ENCODE peak calls at places on chromosomes 12 and 14, in eight cellular contexts. U is A549, J is transverse colon, D is upper lobe of left lung, Y is stomach, G is ovary, N is H1, I is HepG2. E is an unnamed sample.
A peak's percentile ranks its signal among the peaks of the same experiment; 100 is the strongest.

GRCh38 chr12:125552223-125552747 is 487.1 kb downstream of the AACS start:
- DNase-seq in Y (no peak), I (no peak), J (no peak), U (no peak), D (no peak), N (no peak), G (no peak), E (peak; percentile 82)

GRCh38 chr14:97580923-97581495 is 783.8 kb downstream of the VRK1 start:
- DNase-seq in D (no peak), N (peak; percentile 48), G (no peak), Y (no peak), U (no peak), J (no peak), I (no peak), E (peak; percentile 42)

GRCh38 chr12:52414936-52415335 is 8.8 kb upstream of the KRT82 start:
- DNase-seq in I (no peak), Y (no peak), D (no peak), U (no peak), G (no peak), N (no peak), J (no peak), E (no peak)

GRCh38 chr14:61077946-61078738 is 97.1 kb downstream of the SLC38A6 start:
- DNase-seq in U (no peak), N (no peak), D (no peak), J (no peak), G (no peak), I (no peak), Y (no peak), E (no peak)

GRCh38 chr12:113403435-113404415 is at the start of gene SDS:
- DNase-seq in I (no peak), J (peak; percentile 45), N (no peak), Y (peak; percentile 31), D (peak; percentile 49), U (no peak), G (peak; percentile 79), E (no peak)

GRCh38 chr12:110872100-110872499 is 25.3 kb downstream of the CCDC63 start:
- DNase-seq in G (no peak), N (no peak), D (no peak), I (no peak), Y (no peak), U (no peak), J (no peak), E (no peak)

GRCh38 chr14:101867854-101868253 is 96.5 kb upstream of the DYNC1H1 start:
- DNase-seq in N (no peak), U (no peak), I (no peak), D (no peak), J (no peak), Y (no peak), G (no peak), E (no peak)

GRCh38 chr12:124867389-124867930 is 3.8 kb upstream of the SCARB1 start:
- DNase-seq in J (peak; percentile 20), G (no peak), U (peak; percentile 80), I (peak; percentile 78), D (no peak), N (no peak), Y (peak; percentile 39), E (no peak)

GRCh38 chr14:52067873-52068740 is 752 bp downstream of the NID2 start:
- DNase-seq in G (peak; percentile 57), I (no peak), Y (no peak), D (no peak), N (peak; percentile 77), J (peak; percentile 36), U (no peak), E (peak; percentile 92)

GRCh38 chr14:35855886-35856481 is 29.8 kb downstream of the BRMS1L start:
- DNase-seq in D (no peak), N (no peak), Y (no peak), J (no peak), U (no peak), G (no peak), I (no peak), E (no peak)

GRCh38 chr12:95874452-95874851 is 15.7 kb downstream of the SNRPF start:
- DNase-seq in G (no peak), N (peak; percentile 56), Y (no peak), J (no peak), D (no peak), U (no peak), I (no peak), E (no peak)

GRCh38 chr14:22545842-22546721 is 42.9 kb downstream of the DAD1 start:
- DNase-seq in N (no peak), J (no peak), U (no peak), Y (no peak), G (no peak), I (no peak), D (no peak), E (no peak)

GRCh38 chr14:78790262-78790661 is 620.1 kb downstream of the NRXN3 start:
- DNase-seq in G (no peak), U (peak; percentile 4), D (no peak), J (no peak), I (no peak), Y (no peak), N (no peak), E (no peak)

GRCh38 chr12:90174198-90174510 is 465.5 kb upstream of the ATP2B1 start:
- DNase-seq in J (no peak), U (peak; percentile 33), G (no peak), D (no peak), N (no peak), Y (no peak), I (no peak), E (no peak)

GRCh38 chr14:64159588-64159987 is 134.6 kb downstream of the ESR2 start:
- DNase-seq in U (no peak), J (no peak), Y (no peak), N (no peak), D (no peak), I (no peak), G (no peak), E (no peak)

GRCh38 chr12:15356831-15357456 is 34.6 kb downstream of the PTPRO start:
- DNase-seq in N (no peak), D (no peak), U (no peak), G (no peak), Y (no peak), I (no peak), J (no peak), E (no peak)

GRCh38 chr14:48970995-48971394 is 615.2 kb downstream of the RPS29 start:
- DNase-seq in Y (no peak), I (no peak), N (no peak), U (no peak), J (no peak), G (no peak), D (no peak), E (no peak)

DNA sequence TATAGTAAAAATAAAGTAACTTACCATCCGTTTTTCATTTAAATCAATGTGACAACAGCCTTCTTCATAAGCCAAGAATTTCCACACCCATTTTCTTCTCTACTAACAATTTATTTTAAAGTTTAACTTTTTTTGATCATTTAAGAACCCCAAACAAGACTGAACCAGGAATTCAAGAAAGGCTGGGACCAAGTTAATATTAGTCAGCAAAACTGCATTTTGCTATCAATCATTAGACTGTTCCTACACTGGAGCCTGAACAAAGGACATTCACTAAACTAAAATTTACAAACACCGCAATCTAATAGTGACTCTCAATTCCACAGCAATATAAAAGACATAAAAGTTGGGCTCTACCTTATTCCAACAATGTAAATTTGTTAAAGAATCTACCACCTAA is 73.6 kb downstream of the OSBPL8 start:
- DNase-seq in I (no peak), U (no peak), N (no peak), Y (no peak), D (no peak), J (no peak), G (no peak), E (no peak)
- TF ChIP-seq CTCF in I (no peak), U (no peak), N (no peak), Y (no peak), D (no peak), J (no peak), G (no peak), E (no peak)

GRCh38 chr12:116528498-116528897 is 30.7 kb upstream of the MAP1LC3B2 start:
- DNase-seq in D (no peak), G (no peak), J (no peak), Y (no peak), N (no peak), U (peak; percentile 41), I (no peak), E (no peak)
- H3K4me3 ChIP-seq in D (no peak overlapping the region), G (no peak overlapping the region), J (no peak overlapping the region), Y (no peak overlapping the region), N (no peak overlapping the region), U (no peak overlapping the region), I (no peak overlapping the region), E (no peak overlapping the region)

DNA sequence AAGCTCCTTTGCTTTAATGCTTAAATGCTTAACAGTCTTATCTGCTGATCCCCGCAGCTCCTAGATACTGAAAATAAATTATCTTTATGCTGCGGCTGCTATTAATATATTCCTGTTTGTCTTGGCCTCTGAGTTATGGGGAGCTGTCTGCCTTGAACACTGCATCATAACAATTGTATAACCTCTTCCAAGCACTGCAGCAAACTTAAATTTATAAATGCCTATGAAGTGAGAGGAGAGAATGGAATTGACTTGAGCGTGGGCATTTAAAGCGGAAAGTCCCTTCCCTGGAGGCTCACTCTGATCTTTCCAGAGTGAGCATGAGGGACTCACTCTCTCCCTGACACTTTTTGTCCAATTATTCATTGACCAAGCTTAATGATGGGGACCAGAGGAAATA is 23.1 kb upstream of the DCP1B start:
- DNase-seq in G (no peak), N (no peak), J (no peak), U (no peak), D (no peak), I (no peak), Y (no peak), E (no peak)
- TF ChIP-seq EP300 in G (no peak), N (no peak), J (no peak), U (no peak), D (no peak), I (no peak), Y (no peak), E (no peak)

DNA sequence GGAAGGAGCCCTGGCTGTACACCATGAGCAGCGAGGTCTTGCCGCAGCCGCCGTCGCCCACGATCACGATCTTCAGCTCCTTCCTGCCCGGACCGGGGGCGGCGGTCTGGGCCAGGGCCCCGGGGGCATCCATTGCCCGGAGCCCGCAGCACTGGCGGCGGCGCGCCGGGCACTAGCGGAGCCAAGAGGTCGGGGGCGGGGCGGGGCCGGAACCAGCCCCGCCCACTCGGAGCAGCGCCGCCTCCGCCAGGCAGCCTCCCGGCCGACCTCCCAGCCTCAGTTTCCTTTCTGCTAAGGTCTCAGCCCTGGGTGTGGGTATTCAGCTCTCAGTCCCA is at the start of gene RHOF:
- DNase-seq in N (no peak), Y (peak; percentile 68), D (peak; percentile 81), I (no peak), U (no peak), G (peak; percentile 68), J (peak; percentile 73), E (no peak)
- TF ChIP-seq CTCF in N (no peak), Y (no peak), D (no peak), I (no peak), U (no peak), G (no peak), J (no peak), E (no peak)

E was measured in esophagus muscularis mucosa.